ENCODE peak calls at places on chromosomes 7 and 10, in ten cellular contexts. F is lower leg skin; R is head of caudate nucleus; O is NCI-H345; D is iPS-NIHi11; P is NCI-H1417 treated with DMSO at 0.1 percent for 48 hours; Q is KBM-7; X is activated naive CD4-positive, alpha-beta T cell treated with anti-CD3 and anti-CD28 coated beads for 36 hours; B is sigmoid colon; H is D341Med. V is an unnamed sample.

GRCh38 chr10:122296363-122297120 is 25.4 kb downstream of the BTBD16 start:
- DNase-seq in F (no peak), R (no peak), O (no peak), D (no peak), P (no peak), Q (no peak), X (no peak), B (no peak), H (no peak), V (no peak)

GRCh38 chr10:92916433-92916832 is 68.1 kb downstream of the EXOC6 start:
- DNase-seq in F (no peak), R (no peak), O (no peak), D (peak), P (no peak), Q (no peak), X (no peak), B (no peak), H (no peak), V (no peak)

GRCh38 chr7:79893991-79894390 is 240.6 kb upstream of the GNAI1 start:
- DNase-seq in F (no peak), R (no peak), O (no peak), D (no peak), P (no peak), Q (no peak), X (no peak), B (no peak), H (no peak), V (no peak)

GRCh38 chr7:140695381-140695780 is 1.1 kb upstream of the NDUFB2 start:
- DNase-seq in F (peak), R (no peak), O (no peak), D (no peak), P (no peak), Q (no peak), X (no peak), B (peak), H (no peak), V (no peak)

GRCh38 chr10:68871105-68871711 is 29.9 kb upstream of the DDX50 start:
- DNase-seq in F (no peak), R (no peak), O (peak), D (peak), P (peak), Q (no peak), X (no peak), B (no peak), H (peak), V (no peak)

GRCh38 chr10:75655791-75656451 is 224.5 kb downstream of the LRMDA start:
- DNase-seq in F (no peak), R (no peak), O (no peak), D (no peak), P (no peak), Q (no peak), X (no peak), B (no peak), H (no peak), V (no peak)

GRCh38 chr7:1321411-1322239 is 89.0 kb downstream of the UNCX start:
- DNase-seq in F (no peak), R (no peak), O (no peak), D (no peak), P (no peak), Q (no peak), X (no peak), B (no peak), H (no peak), V (no peak)

GRCh38 chr7:106284516-106285050 is at the start of gene NAMPT:
- DNase-seq in F (peak), R (peak), O (peak), D (peak), P (no peak), Q (no peak), X (no peak), B (peak), H (peak), V (peak)

GRCh38 chr10:78413294-78414055 is 379.8 kb downstream of the RPS24 start:
- DNase-seq in F (peak), R (no peak), O (no peak), D (no peak), P (no peak), Q (no peak), X (no peak), B (peak), H (no peak), V (no peak)

GRCh38 chr10:69458426-69459100 is 7.3 kb downstream of the TSPAN15 start:
- DNase-seq in F (no peak), R (peak), O (no peak), D (no peak), P (no peak), Q (no peak), X (no peak), B (peak), H (no peak), V (no peak)

GRCh38 chr7:87564290-87564963 is 36.3 kb downstream of the ABCB1 start:
- DNase-seq in F (no peak), R (no peak), O (no peak), D (peak), P (no peak), Q (peak), X (peak), B (no peak), H (peak), V (no peak)

GRCh38 chr7:21543528-21544302 is 876 bp downstream of the DNAH11 start:
- DNase-seq in F (no peak), R (no peak), O (peak), D (peak), P (no peak), Q (no peak), X (peak), B (no peak), H (no peak), V (no peak)

GRCh38 chr10:110859206-110859946 is 12.4 kb upstream of the PDCD4 start:
- DNase-seq in F (peak), R (no peak), O (no peak), D (no peak), P (no peak), Q (no peak), X (no peak), B (peak), H (no peak), V (no peak)

GRCh38 chr7:411677-412312 is 107.9 kb downstream of the PDGFA start:
- DNase-seq in F (peak), R (no peak), O (no peak), D (peak), P (no peak), Q (no peak), X (no peak), B (peak), H (no peak), V (no peak)

GRCh38 chr7:157429001-157429679 is 92.3 kb downstream of the DNAJB6 start:
- DNase-seq in F (no peak), R (no peak), O (peak), D (no peak), P (no peak), Q (no peak), X (no peak), B (peak), H (no peak), V (no peak)

GRCh38 chr7:95526128-95526738 is 40.5 kb downstream of the ASB4 start:
- DNase-seq in F (no peak), R (peak), O (no peak), D (no peak), P (no peak), Q (no peak), X (no peak), B (no peak), H (no peak), V (no peak)

GRCh38 chr7:55570939-55571338 is 1.4 kb downstream of the VOPP1 start:
- DNase-seq in F (no peak), R (no peak), O (no peak), D (no peak), P (no peak), Q (no peak), X (no peak), B (no peak), H (no peak), V (no peak)

GRCh38 chr10:50497758-50498157 is 126.0 kb downstream of the SGMS1 start:
- DNase-seq in F (no peak), R (no peak), O (no peak), D (no peak), P (no peak), Q (no peak), X (no peak), B (no peak), H (no peak), V (no peak)

GRCh38 chr7:88635149-88635548 is 124.4 kb upstream of the ZNF804B start:
- DNase-seq in F (no peak), R (no peak), O (no peak), D (peak), P (no peak), Q (no peak), X (no peak), B (no peak), H (no peak), V (no peak)

GRCh38 chr10:130398090-130398994 is 262.2 kb downstream of the GLRX3 start:
- DNase-seq in F (peak), R (no peak), O (no peak), D (no peak), P (no peak), Q (no peak), X (no peak), B (no peak), H (no peak), V (no peak)

GRCh38 chr7:1950623-1951523 is 280.8 kb downstream of the ELFN1 start:
- DNase-seq in F (no peak), R (no peak), O (peak), D (no peak), P (peak), Q (peak), X (peak), B (no peak), H (no peak), V (no peak)

GRCh38 chr7:69738396-69738889 is 140.2 kb downstream of the AUTS2 start:
- DNase-seq in F (no peak), R (no peak), O (no peak), D (no peak), P (no peak), Q (no peak), X (no peak), B (no peak), H (peak), V (no peak)

GRCh38 chr7:516606-517456 is 2.8 kb downstream of the PDGFA start:
- DNase-seq in F (no peak), R (peak), O (no peak), D (no peak), P (no peak), Q (no peak), X (peak), B (no peak), H (no peak), V (no peak)

GRCh38 chr10:49257159-49257558 is 41.8 kb upstream of the C10orf71 start:
- DNase-seq in F (no peak), R (no peak), O (no peak), D (no peak), P (no peak), Q (peak), X (no peak), B (no peak), H (no peak), V (no peak)

GRCh38 chr10:75392271-75392670 is 9.3 kb downstream of the ZNF503 start:
- DNase-seq in F (no peak), R (no peak), O (no peak), D (no peak), P (no peak), Q (no peak), X (no peak), B (no peak), H (no peak), V (no peak)

GRCh38 chr10:110203500-110204455 is 3.6 kb upstream of the MXI1 start:
- DNase-seq in F (no peak), R (no peak), O (no peak), D (no peak), P (no peak), Q (no peak), X (no peak), B (no peak), H (no peak), V (no peak)

GRCh38 chr10:123614888-123615287 is 51.3 kb upstream of the GPR26 start:
- DNase-seq in F (peak), R (peak), O (no peak), D (peak), P (no peak), Q (peak), X (peak), B (no peak), H (peak), V (no peak)

GRCh38 chr7:7239346-7239745 is 57.0 kb downstream of the C1GALT1 start:
- DNase-seq in F (no peak), R (no peak), O (no peak), D (no peak), P (no peak), Q (no peak), X (no peak), B (no peak), H (no peak), V (no peak)

GRCh38 chr7:36600869-36601530 is 123.3 kb downstream of the AOAH start:
- DNase-seq in F (no peak), R (no peak), O (no peak), D (no peak), P (no peak), Q (no peak), X (peak), B (no peak), H (no peak), V (no peak)

GRCh38 chr10:68900427-68901105 is 549 bp upstream of the DDX50 start:
- DNase-seq in F (no peak), R (peak), O (no peak), D (no peak), P (peak), Q (no peak), X (no peak), B (no peak), H (peak), V (peak)

GRCh38 chr7:69739906-69740545 is 141.8 kb downstream of the AUTS2 start:
- DNase-seq in F (peak), R (no peak), O (peak), D (no peak), P (no peak), Q (no peak), X (no peak), B (peak), H (peak), V (no peak)

GRCh38 chr7:70116244-70116643 is 518.0 kb downstream of the AUTS2 start:
- DNase-seq in F (no peak), R (no peak), O (no peak), D (no peak), P (no peak), Q (no peak), X (no peak), B (no peak), H (no peak), V (no peak)

GRCh38 chr10:111267673-111268072 is 190.8 kb downstream of the ADRA2A start:
- DNase-seq in F (no peak), R (no peak), O (no peak), D (no peak), P (no peak), Q (no peak), X (no peak), B (no peak), H (no peak), V (no peak)

GRCh38 chr10:112811741-112812551 is 138.1 kb upstream of the TCF7L2 start:
- DNase-seq in F (peak), R (no peak), O (peak), D (peak), P (no peak), Q (no peak), X (no peak), B (no peak), H (no peak), V (no peak)

GRCh38 chr10:47388879-47389278 is 4.8 kb upstream of the ZNF488 start:
- DNase-seq in F (no peak), R (no peak), O (no peak), D (no peak), P (no peak), Q (no peak), X (no peak), B (peak), H (no peak), V (no peak)

GRCh38 chr7:23396222-23396621 is 74.1 kb downstream of the IGF2BP3 start:
- DNase-seq in F (no peak), R (no peak), O (no peak), D (no peak), P (no peak), Q (no peak), X (no peak), B (no peak), H (no peak), V (no peak)

GRCh38 chr10:94002156-94002555 is 8.4 kb downstream of the PLCE1 start:
- DNase-seq in F (no peak), R (no peak), O (no peak), D (no peak), P (no peak), Q (no peak), X (no peak), B (no peak), H (no peak), V (no peak)

GRCh38 chr10:89738551-89739209 is 37.3 kb downstream of the KIF20B start:
- DNase-seq in F (no peak), R (no peak), O (no peak), D (no peak), P (no peak), Q (peak), X (no peak), B (no peak), H (no peak), V (no peak)

GRCh38 chr7:67842571-67842970 is 845.9 kb downstream of the TYW1 start:
- DNase-seq in F (no peak), R (no peak), O (no peak), D (no peak), P (no peak), Q (no peak), X (no peak), B (no peak), H (no peak), V (no peak)

V was measured in NCI-H187.